ENCODE peak calls at places on chromosomes 3 and 15, in nine cellular contexts. T is SJSA1, S is GM12864, V is AG04450, G is Peyer's patch, Q is brain microvascular endothelial cell, D is heart left ventricle, C is heart right ventricle, X is right atrium auricular region. Z is an unnamed sample.

GRCh38 chr3:162112719-162113118 is 616.1 kb downstream of the OTOL1 start:
- DNase-seq in T (no peak), S (no peak), V (no peak), G (no peak), Q (no peak), D (no peak), C (no peak), X (no peak), Z (no peak)

GRCh38 chr15:20340331-20340811 is 201.2 kb downstream of the GOLGA6L6 start:
- DNase-seq in T (peak), S (no peak), V (no peak), G (peak), Q (peak), D (peak), C (peak), X (peak), Z (no peak)

GRCh38 chr3:23612296-23612891 is 193.4 kb upstream of the UBE2E1 start:
- DNase-seq in T (no peak), S (no peak), V (peak), G (no peak), Q (peak), D (no peak), C (peak), X (no peak), Z (peak)

GRCh38 chr15:62749445-62749844 is 293.1 kb upstream of the TPM1 start:
- DNase-seq in T (no peak), S (no peak), V (no peak), G (no peak), Q (peak), D (no peak), C (no peak), X (no peak), Z (no peak)

GRCh38 chr3:93843981-93844380 is 129.7 kb downstream of the PROS1 start:
- DNase-seq in T (peak), S (no peak), V (peak), G (no peak), Q (peak), D (no peak), C (no peak), X (no peak), Z (peak)

GRCh38 chr3:112778298-112779008 is 68.2 kb downstream of the CD200R1L start:
- DNase-seq in T (no peak), S (no peak), V (peak), G (no peak), Q (peak), D (no peak), C (no peak), X (no peak), Z (no peak)

GRCh38 chr3:171088984-171089754 is 62.6 kb upstream of the SLC2A2 start:
- DNase-seq in T (no peak), S (no peak), V (peak), G (no peak), Q (peak), D (no peak), C (no peak), X (no peak), Z (no peak)

GRCh38 chr15:32029409-32029861 is 880 bp upstream of the CHRNA7 start:
- DNase-seq in T (no peak), S (no peak), V (no peak), G (peak), Q (no peak), D (no peak), C (no peak), X (no peak), Z (peak)

DNA sequence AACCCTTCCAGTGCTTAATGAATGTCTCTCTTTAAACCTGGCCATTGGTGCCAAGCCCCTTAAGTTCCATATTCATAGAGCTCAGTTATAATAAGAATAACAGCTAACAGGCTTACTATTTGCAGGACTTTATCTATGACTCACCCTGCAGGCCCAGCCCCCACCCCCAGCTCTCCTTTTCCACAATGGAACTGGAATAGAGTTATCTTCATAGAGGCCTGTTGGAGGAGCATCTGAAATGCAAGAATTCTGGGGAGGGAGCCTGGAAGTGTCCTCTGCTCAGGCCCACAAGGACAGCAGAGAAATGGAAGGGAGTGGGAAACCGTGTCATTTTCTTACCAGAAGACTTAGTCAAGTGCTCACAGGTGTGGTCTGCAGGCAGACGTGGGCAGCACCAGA is 52.8 kb downstream of the SEMA5B start:
- DNase-seq in T (no peak), S (no peak), V (no peak), G (no peak), Q (peak), D (no peak), C (peak), X (no peak), Z (peak)
- H3K4me3 ChIP-seq in T (no peak), S (no peak), V (no peak), G (no peak), Q (no peak), D (no peak), C (no peak), X (no peak), Z (peak)

GRCh38 chr15:85700767-85701166 is 94.0 kb downstream of the KLHL25 start:
- DNase-seq in T (no peak), S (no peak), V (no peak), G (no peak), Q (no peak), D (no peak), C (no peak), X (no peak), Z (no peak)
- H3K4me3 ChIP-seq in T (no peak), S (no peak), V (no peak), G (no peak), Q (no peak), D (no peak), C (no peak), X (no peak), Z (no peak)

DNA sequence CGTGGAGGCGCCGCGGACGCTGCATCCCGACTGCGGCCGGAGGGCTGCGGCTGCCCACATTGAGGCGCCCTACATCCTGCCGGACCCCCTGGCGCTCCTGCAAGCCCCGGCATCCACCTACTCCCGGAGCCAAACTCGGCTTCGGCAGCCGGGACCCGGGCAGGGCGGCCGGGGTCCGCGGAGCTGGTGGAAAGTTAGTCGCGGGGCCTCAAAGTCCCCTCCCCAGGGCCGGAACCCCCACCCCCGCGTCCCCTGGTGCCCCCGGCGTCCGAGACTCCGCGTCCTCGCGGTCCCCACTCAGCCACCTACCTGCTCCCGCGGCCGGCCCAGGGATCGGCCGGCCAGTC is 281 bp downstream of the MEGF11 start:
- DNase-seq in T (no peak), S (no peak), V (no peak), G (no peak), Q (no peak), D (no peak), C (no peak), X (no peak), Z (no peak)
- H3K4me3 ChIP-seq in T (peak), S (peak), V (peak), G (peak), Q (peak), D (peak), C (peak), X (peak), Z (peak)

DNA sequence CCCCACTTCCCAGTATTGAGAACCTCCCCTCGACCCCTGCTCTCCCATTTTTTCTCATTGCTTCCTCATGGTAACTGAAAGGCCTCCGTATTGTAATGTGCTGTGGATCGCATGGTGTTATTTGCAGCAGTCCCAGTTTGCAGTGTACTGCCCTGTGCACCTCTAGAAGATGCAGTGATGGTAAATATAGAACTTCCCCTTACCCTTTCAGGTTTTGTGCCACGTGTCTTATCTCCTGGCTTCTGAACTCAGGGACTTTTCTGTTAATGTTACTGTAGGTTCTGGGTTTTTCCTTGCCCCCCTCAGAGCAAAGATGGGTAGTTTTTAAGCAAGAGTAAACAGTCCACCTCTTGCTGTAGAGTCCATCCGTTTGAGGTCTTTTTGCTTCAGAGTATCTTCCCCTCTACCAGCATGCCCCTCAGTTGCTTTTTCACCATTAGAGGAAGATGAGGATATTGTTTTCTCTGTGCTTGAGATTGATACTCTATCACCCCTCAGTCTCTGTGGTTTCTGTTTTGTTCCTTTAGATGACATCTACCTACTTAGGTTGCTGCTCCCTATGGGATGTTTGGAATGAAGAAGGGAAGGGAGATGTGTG is 22.4 kb downstream of the CHD2 start:
- DNase-seq in T (no peak), S (no peak), V (no peak), G (no peak), Q (no peak), D (no peak), C (no peak), X (no peak), Z (no peak)
- H3K4me3 ChIP-seq in T (no peak), S (no peak), V (no peak), G (no peak), Q (no peak), D (no peak), C (no peak), X (no peak), Z (no peak)

GRCh38 chr3:82087958-82088357 is 326.5 kb upstream of the GBE1 start:
- DNase-seq in T (no peak), S (no peak), V (no peak), G (no peak), Q (peak), D (no peak), C (no peak), X (no peak), Z (no peak)

GRCh38 chr3:82088749-82089148 is 327.3 kb upstream of the GBE1 start:
- DNase-seq in T (no peak), S (peak), V (no peak), G (no peak), Q (no peak), D (no peak), C (no peak), X (no peak), Z (no peak)

DNA sequence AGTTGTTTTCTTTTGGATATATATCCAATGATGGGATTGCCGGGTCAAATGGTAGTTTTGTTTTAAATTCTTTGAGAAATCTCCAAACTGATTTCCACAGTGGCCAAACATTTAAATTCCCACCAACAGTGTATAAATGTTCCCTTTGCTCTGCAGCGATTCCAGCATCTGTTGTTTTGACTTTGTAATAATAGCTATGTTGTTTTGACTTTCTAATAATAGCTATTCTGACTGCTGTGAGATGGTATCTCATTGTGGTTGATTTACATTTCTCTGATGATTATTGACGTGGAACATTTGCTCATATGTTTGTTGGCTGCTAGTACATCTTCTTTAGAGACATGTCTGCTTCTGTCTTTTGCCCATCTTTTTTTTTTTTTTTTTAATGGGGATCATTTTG is 332.2 kb upstream of the GBE1 start:
- DNase-seq in T (no peak), S (no peak), V (no peak), G (no peak), Q (peak), D (no peak), C (no peak), X (no peak), Z (no peak)
- H3K4me3 ChIP-seq in T (no peak), S (no peak), V (no peak), G (no peak), Q (no peak), D (no peak), C (no peak), X (no peak), Z (no peak)

DNA sequence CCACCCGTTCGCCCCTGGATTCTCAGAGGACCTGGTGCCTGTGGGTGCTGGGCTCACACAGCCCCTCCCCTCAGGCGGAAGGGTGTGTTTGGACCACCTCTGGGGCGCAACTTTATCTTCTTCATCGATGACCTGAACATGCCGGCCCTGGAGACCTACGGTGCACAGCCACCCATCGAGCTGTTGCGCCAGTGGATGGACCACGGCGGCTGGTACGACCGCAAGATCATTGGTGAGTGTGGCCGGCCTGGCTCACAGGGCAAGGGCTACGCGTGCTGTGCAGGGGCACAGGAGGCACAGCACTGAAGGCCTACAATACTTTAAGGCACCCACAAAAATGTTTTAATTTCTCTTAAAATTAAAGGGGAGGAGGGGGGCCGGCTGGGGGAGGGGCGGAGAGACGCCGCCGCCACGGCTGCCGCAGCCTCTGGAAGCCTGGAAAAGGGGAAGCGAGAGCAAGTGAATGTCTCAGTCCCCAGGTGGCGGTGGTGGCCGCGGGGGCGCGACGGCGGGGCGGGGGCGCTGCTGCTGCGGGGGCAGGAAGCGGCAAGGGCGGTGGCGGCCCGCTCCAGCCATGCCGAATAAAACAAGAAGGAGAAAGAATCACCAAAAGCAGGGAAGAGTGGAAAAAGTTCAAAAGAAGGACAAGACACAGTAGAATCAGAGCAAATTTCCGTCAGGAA is 56.8 kb downstream of the DNAH1 start:
- DNase-seq in T (no peak), S (no peak), V (no peak), G (no peak), Q (no peak), D (no peak), C (peak), X (no peak), Z (no peak)
- H3K4me3 ChIP-seq in T (no peak), S (no peak), V (no peak), G (no peak), Q (peak), D (no peak), C (peak), X (no peak), Z (no peak)

Z was measured in SJCRH30.